ENCODE peak calls at places on chromosome 11, in seven cellular contexts. E is K562; L is heart right ventricle; K is right cardiac atrium; I is naive thymus-derived CD4-positive, alpha-beta T cell; M is aorta; H is CD8-positive, alpha-beta T cell. Y is an unnamed sample.

GRCh38 chr11:126465573-126466287 is 110.2 kb downstream of the ST3GAL4 start:
- ATAC-seq in I (peak), E (no peak), K (no peak), M (no peak), L (peak), H (peak), Y (no peak)

GRCh38 chr11:111871693-111872161 is 346 bp upstream of the ALG9 start:
- ATAC-seq in E (peak), I (no peak), K (no peak), M (no peak), L (no peak), H (no peak), Y (no peak)

GRCh38 chr11:47285969-47286770 is 16.2 kb downstream of the MADD start:
- ATAC-seq in K (peak), M (no peak), L (peak), I (no peak), E (no peak), H (no peak), Y (no peak)

GRCh38 chr11:41779401-41779960 is 320.0 kb upstream of the LRRC4C start:
- ATAC-seq in E (no peak), H (no peak), I (no peak), K (no peak), L (no peak), M (no peak), Y (no peak)

GRCh38 chr11:64620286-64620962 is 29.4 kb downstream of the SLC22A12 start:
- ATAC-seq in I (no peak), H (no peak), E (no peak), M (peak), K (peak), L (peak), Y (peak)

GRCh38 chr11:20048707-20049106 is 111.6 kb downstream of the DBX1 start:
- ATAC-seq in M (no peak), L (peak), K (peak), I (no peak), E (no peak), H (no peak), Y (no peak)

GRCh38 chr11:96014234-96014633 is 90.3 kb upstream of the MTMR2 start:
- ATAC-seq in I (peak), M (no peak), L (no peak), E (no peak), H (peak), K (no peak), Y (no peak)

GRCh38 chr11:46387919-46388618 is 3.5 kb downstream of the CHRM4 start:
- ATAC-seq in E (no peak), M (no peak), H (no peak), K (peak), I (no peak), L (no peak), Y (no peak)

GRCh38 chr11:134468081-134468668 is 56.1 kb upstream of the B3GAT1 start:
- ATAC-seq in H (no peak), L (no peak), I (no peak), E (no peak), M (no peak), K (no peak), Y (no peak)

GRCh38 chr11:330694-331314 is 10.1 kb upstream of the IFITM3 start:
- ATAC-seq in L (no peak), E (no peak), H (no peak), I (no peak), K (no peak), M (no peak), Y (no peak)

GRCh38 chr11:126502982-126503381 is 147.5 kb downstream of the ST3GAL4 start:
- ATAC-seq in K (no peak), M (no peak), E (no peak), L (no peak), I (no peak), H (no peak), Y (no peak)

GRCh38 chr11:65492637-65493366 is 6.0 kb upstream of the MALAT1 start:
- ATAC-seq in L (peak), E (peak), I (no peak), M (peak), H (no peak), K (peak), Y (peak)

GRCh38 chr11:94526645-94527438 is 14.6 kb downstream of the C11orf97 start:
- ATAC-seq in M (no peak), H (no peak), E (no peak), K (no peak), L (no peak), I (no peak), Y (no peak)

GRCh38 chr11:2699185-2699530 is 636 bp downstream of the KCNQ1OT1 start:
- ATAC-seq in I (no peak), L (peak), H (no peak), M (peak), K (peak), E (peak), Y (no peak)

GRCh38 chr11:66265531-66266377 is 2.7 kb upstream of the RAB1B start:
- ATAC-seq in M (no peak), K (no peak), I (no peak), L (no peak), E (no peak), H (no peak), Y (no peak)

GRCh38 chr11:59028105-59028504 is 58.0 kb upstream of the GLYATL1B start:
- ATAC-seq in I (no peak), L (no peak), K (no peak), M (no peak), E (no peak), H (no peak), Y (no peak)

GRCh38 chr11:20093775-20094174 is 66.5 kb downstream of the DBX1 start:
- ATAC-seq in M (no peak), K (no peak), I (no peak), E (no peak), L (no peak), H (no peak), Y (no peak)

GRCh38 chr11:118343248-118343647 is 743 bp upstream of the CD3D start:
- ATAC-seq in L (no peak), E (no peak), K (no peak), I (no peak), H (no peak), M (no peak), Y (no peak)

DNA sequence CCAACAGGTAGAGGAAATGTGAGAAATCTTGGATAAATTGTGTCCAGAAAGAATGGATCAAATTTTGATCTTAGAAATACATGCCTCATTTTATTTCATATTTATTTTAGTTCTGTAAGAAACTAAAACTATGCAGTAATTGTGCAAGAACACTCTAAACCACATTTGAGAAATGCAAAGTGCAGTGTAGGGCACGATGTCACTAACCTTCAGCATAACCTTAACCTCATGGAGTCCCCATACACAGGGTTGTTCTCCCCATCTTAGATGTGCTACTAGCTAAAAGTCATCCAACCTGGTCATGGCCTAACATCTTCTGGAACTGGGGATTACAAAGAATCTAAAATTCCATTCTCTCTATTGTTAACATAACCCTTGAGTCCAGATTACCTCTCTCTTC is 48.4 kb upstream of the ARHGAP42 start:
- ATAC-seq in M (no peak), L (no peak), E (peak), I (no peak), K (no peak), H (no peak), Y (no peak)
- H3K4me3 ChIP-seq in M (no peak), L (no peak), E (no peak), I (no peak), K (no peak), H (no peak), Y (no peak)

GRCh38 chr11:116446048-116446399 is 326.8 kb downstream of the BUD13 start:
- ATAC-seq in K (no peak), I (no peak), E (no peak), L (no peak), M (no peak), H (no peak), Y (no peak)

GRCh38 chr11:116445108-116446047 is 327.4 kb downstream of the BUD13 start:
- ATAC-seq in K (no peak), H (no peak), E (no peak), L (no peak), I (no peak), M (no peak), Y (no peak)

GRCh38 chr11:116449522-116449921 is 323.3 kb downstream of the BUD13 start:
- ATAC-seq in M (no peak), K (no peak), H (no peak), E (no peak), L (no peak), I (no peak), Y (no peak)

GRCh38 chr11:116452447-116452846 is 320.3 kb downstream of the BUD13 start:
- ATAC-seq in H (no peak), I (no peak), M (no peak), E (no peak), L (no peak), K (no peak), Y (no peak)

DNA sequence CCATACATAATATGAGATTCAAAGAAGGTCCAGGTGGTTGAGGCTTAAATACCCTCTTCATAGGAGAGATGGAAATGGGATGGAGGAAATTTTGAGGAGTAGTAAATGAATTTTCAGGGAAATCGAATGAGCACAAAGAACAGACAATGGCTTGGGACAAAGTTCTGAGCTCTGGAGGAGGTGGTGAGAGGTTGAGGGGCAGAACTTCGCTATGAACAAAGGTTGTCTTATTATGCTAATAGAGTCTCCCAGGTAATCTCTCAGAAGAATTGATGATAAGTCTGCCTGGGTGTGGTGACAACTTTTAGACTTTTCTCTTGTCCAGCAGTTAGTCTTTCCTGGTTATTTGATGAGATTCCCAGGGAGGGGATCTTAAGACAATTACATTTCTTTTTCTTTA is 326.2 kb downstream of the BUD13 start:
- ATAC-seq in M (no peak), E (no peak), K (no peak), I (no peak), L (no peak), H (no peak), Y (no peak)
- H3K27ac ChIP-seq in M (no peak), E (no peak), K (no peak), I (no peak), L (no peak), H (no peak), Y (no peak)

GRCh38 chr11:6377902-6378694 is 12.2 kb upstream of the SMPD1 start:
- ATAC-seq in E (peak), I (peak), K (peak), M (peak), L (peak), H (peak), Y (no peak)
- H3K4me3 ChIP-seq in E (no peak), I (peak), K (no peak), M (no peak), L (no peak), H (peak), Y (no peak)

GRCh38 chr11:117026593-117027330 is 71.5 kb downstream of the SIK3 start:
- ATAC-seq in M (no peak), I (peak), K (peak), H (no peak), E (peak), L (peak), Y (no peak)
- H3K27ac ChIP-seq in M (no peak), I (no peak), K (no peak), H (no peak), E (no peak), L (no peak), Y (no peak)

Y was measured in gastroesophageal sphincter.